ENCODE peak calls at places on chromosomes 13 and 19, in eight cellular contexts. S, A, L, D, H, P, E and K are unnamed samples.

GRCh38 chr19:43755256-43755801 is 567 bp upstream of the SMG9 start:
- DNase-seq in S (peak; percentile 69), A (peak; percentile 71), L (peak; percentile 78), D (peak; percentile 87), H (peak; percentile 61), P (peak; percentile 71), E (peak; percentile 55), K (peak; percentile 89)

GRCh38 chr13:108083056-108083455 is 132.3 kb downstream of the LIG4 start:
- DNase-seq in S (no peak), A (no peak), L (no peak), D (no peak), H (no peak), P (no peak), E (no peak), K (no peak)

GRCh38 chr13:62997038-62997619 is 1581.5 kb upstream of the PCDH20 start:
- DNase-seq in S (no peak), A (no peak), L (no peak), D (no peak), H (no peak), P (no peak), E (no peak), K (no peak)

GRCh38 chr13:52650731-52651130 is 1.9 kb upstream of the SUGT1 start:
- DNase-seq in S (no peak), A (no peak), L (no peak), D (no peak), H (no peak), P (no peak), E (no peak), K (no peak)

GRCh38 chr19:44764975-44765948 is 12.4 kb upstream of the CBLC start:
- DNase-seq in S (no peak), A (no peak), L (no peak), D (peak; percentile 70), H (no peak), P (no peak), E (no peak), K (peak; percentile 83)

GRCh38 chr13:88908896-88909535 is 1237.8 kb downstream of the SLITRK5 start:
- DNase-seq in S (no peak), A (no peak), L (no peak), D (no peak), H (no peak), P (no peak), E (no peak), K (no peak)

GRCh38 chr13:37306778-37307544 is 201.5 kb upstream of the CSNK1A1L start:
- DNase-seq in S (no peak), A (no peak), L (no peak), D (no peak), H (peak; percentile 98), P (peak; percentile 93), E (no peak), K (no peak)

GRCh38 chr13:48533207-48533499 is 273 bp upstream of the RCBTB2 start:
- DNase-seq in S (no peak), A (no peak), L (no peak), D (no peak), H (no peak), P (no peak), E (no peak), K (no peak)

GRCh38 chr19:48443731-48444128 is 2.1 kb upstream of the GRWD1 start:
- DNase-seq in S (no peak), A (no peak), L (no peak), D (no peak), H (no peak), P (no peak), E (no peak), K (no peak)

GRCh38 chr13:24630851-24631341 is 49.3 kb upstream of the ATP12A start:
- DNase-seq in S (no peak), A (no peak), L (no peak), D (peak; percentile 67), H (peak; percentile 46), P (no peak), E (no peak), K (no peak)

GRCh38 chr19:46474211-46474610 is 2.8 kb upstream of the PNMA8A start:
- DNase-seq in S (no peak), A (no peak), L (no peak), D (no peak), H (no peak), P (no peak), E (no peak), K (no peak)

GRCh38 chr19:39297931-39298634 is 1.9 kb downstream of the IFNL1 start:
- DNase-seq in S (no peak), A (no peak), L (no peak), D (no peak), H (no peak), P (no peak), E (no peak), K (peak; percentile 32)

GRCh38 chr13:80116107-80116506 is 224.8 kb downstream of the SPRY2 start:
- DNase-seq in S (no peak), A (no peak), L (no peak), D (no peak), H (peak; percentile 88), P (peak; percentile 85), E (no peak), K (no peak)

DNA sequence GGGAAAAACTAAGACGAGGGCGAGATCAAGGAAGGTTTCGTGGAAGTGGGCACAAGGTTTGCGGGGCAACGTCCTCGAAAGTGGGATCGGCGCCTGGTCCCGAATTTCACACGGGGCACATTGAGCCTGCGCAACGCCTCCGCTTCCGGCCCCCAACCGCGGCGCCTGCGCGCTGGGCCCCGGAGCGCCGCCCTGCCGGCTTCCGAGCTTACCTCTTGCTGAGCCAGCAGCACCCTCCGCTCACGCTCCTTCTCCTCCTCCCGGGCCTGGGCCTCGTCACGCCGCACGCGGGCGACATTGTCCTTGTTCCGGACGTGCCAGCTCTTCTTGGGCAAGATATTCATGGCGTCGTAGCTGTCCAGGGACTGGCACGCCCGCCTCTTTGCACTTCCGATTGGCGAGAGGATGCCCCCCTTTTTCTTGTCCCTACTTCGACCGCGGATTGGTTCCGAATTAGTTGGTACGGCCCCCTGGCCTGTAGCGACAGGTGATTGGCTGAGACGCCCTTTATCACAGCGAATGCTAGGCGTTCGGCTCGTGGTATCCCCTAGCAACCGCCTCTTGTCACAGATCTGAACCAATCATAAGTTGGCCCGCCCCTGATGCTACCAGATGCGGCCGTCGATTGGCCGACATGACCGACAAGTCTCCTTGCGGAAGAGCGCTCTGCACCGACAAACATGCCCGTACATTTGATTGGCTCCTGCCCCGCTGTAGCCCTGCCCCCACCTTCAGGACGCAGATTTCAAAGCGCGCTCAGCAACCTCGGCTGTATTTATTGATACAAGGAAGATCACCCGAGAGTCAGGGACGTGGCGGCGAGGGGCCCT is at the start of gene LENG1:
- DNase-seq in S (peak; percentile 98), A (peak; percentile 94), L (peak; percentile 100), D (peak; percentile 100), H (peak; percentile 100), P (peak; percentile 100), E (peak; percentile 97), K (peak; percentile 100)
- TF ChIP-seq CTCF in S (peak; percentile 28), A (no peak), L (no peak), D (peak; percentile 50), H (peak; percentile 33), P (peak; percentile 33), E (peak; percentile 54), K (peak; percentile 18)

GRCh38 chr13:40559915-40560314 is 106.5 kb downstream of the FOXO1 start:
- DNase-seq in S (no peak), A (no peak), L (no peak), D (no peak), H (no peak), P (no peak), E (no peak), K (no peak)

GRCh38 chr13:40563350-40564125 is 102.9 kb downstream of the FOXO1 start:
- DNase-seq in S (no peak), A (no peak), L (no peak), D (peak; percentile 39), H (no peak), P (no peak), E (no peak), K (no peak)

GRCh38 chr13:40565282-40566148 is 100.9 kb downstream of the FOXO1 start:
- DNase-seq in S (no peak), A (no peak), L (no peak), D (no peak), H (no peak), P (no peak), E (no peak), K (no peak)

GRCh38 chr13:40564342-40564997 is 102.0 kb downstream of the FOXO1 start:
- DNase-seq in S (no peak), A (no peak), L (no peak), D (no peak), H (no peak), P (no peak), E (no peak), K (no peak)

GRCh38 chr13:40562975-40563349 is 103.5 kb downstream of the FOXO1 start:
- DNase-seq in S (no peak), A (no peak), L (no peak), D (no peak), H (no peak), P (no peak), E (no peak), K (no peak)
- TF ChIP-seq CTCF in S (no peak), A (no peak), L (no peak), D (no peak), H (no peak), P (no peak), E (no peak), K (no peak)

DNA sequence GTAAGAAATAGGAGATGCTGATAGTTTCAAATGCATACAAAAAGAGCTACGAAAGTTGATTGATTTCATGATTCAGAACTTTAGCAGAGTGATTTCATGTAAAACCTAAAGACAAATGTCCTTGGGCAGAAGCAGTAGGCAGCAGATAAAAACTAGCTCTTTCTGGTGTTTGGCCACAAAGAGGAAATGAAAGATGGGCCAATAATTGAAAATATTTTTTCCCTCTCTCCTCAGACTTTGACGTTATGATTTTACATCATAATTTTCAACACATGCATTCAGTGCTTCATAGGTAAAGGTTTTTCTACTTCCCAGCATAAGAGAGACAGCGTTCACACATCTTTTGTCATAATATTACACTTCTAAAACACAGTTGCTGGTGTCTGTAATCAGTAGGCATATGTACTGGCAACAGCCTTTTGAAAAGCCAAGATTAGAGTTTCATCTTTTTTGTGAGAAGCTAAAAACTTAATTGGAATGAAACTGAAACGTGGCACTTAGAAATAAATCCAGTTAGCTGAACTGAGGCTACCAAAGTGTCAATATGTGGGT is 9.3 kb downstream of the SCEL start:
- DNase-seq in S (no peak), A (no peak), L (no peak), D (no peak), H (no peak), P (no peak), E (no peak), K (no peak)
- TF ChIP-seq CTCF in S (no peak), A (no peak), L (no peak), D (no peak), H (no peak), P (no peak), E (no peak), K (no peak)

GRCh38 chr13:45416521-45417125 is 1.6 kb downstream of the SLC25A30 start:
- DNase-seq in S (no peak), A (no peak), L (no peak), D (no peak), H (no peak), P (no peak), E (no peak), K (peak; percentile 63)

GRCh38 chr13:45415112-45415511 is 3.1 kb downstream of the SLC25A30 start:
- DNase-seq in S (no peak), A (no peak), L (no peak), D (no peak), H (no peak), P (no peak), E (no peak), K (no peak)

GRCh38 chr13:45413826-45414312 is 4.3 kb downstream of the SLC25A30 start:
- DNase-seq in S (no peak), A (no peak), L (no peak), D (no peak), H (no peak), P (no peak), E (no peak), K (no peak)

GRCh38 chr13:45419945-45420344 is 1.8 kb upstream of the SLC25A30 start:
- DNase-seq in S (no peak), A (no peak), L (no peak), D (no peak), H (no peak), P (no peak), E (no peak), K (no peak)

GRCh38 chr13:45417790-45418534 is at the start of gene SLC25A30:
- DNase-seq in S (peak; percentile 80), A (peak; percentile 91), L (peak; percentile 95), D (peak; percentile 93), H (peak; percentile 80), P (peak; percentile 79), E (peak; percentile 84), K (peak; percentile 97)
- TF ChIP-seq CTCF in S (no peak), A (no peak), L (no peak), D (no peak), H (no peak), P (no peak), E (no peak), K (no peak)